ENCODE peak calls at places on chromosomes 7 and 10, in ten cellular contexts. L is heart right ventricle, P is esophagus squamous epithelium, S is fibroblast of the aortic adventitia, W is heart left ventricle, Q is astrocyte of the spinal cord, M is GM12878, V is AG09309, A is cardiac muscle cell, J is kidney epithelial cell. B is an unnamed sample.
A peak's percentile ranks its signal among the peaks of the same experiment; 100 is the strongest.

GRCh38 chr7:5597772-5598171 is 174.1 kb upstream of the TNRC18 start:
- DNase-seq in M (no peak), S (no peak), J (no peak), V (no peak), A (no peak), W (no peak), P (no peak), Q (peak; percentile 49), L (no peak), B (no peak)

GRCh38 chr7:66739953-66740301 is 606 bp upstream of the RABGEF1 start:
- DNase-seq in A (no peak), V (no peak), L (no peak), M (no peak), W (no peak), P (no peak), J (no peak), S (peak; percentile 12), Q (no peak), B (no peak)

GRCh38 chr10:12389154-12389734 is 39.9 kb downstream of the CAMK1D start:
- DNase-seq in A (no peak), P (no peak), W (peak; percentile 46), M (no peak), S (no peak), L (peak; percentile 13), V (no peak), Q (no peak), J (no peak), B (no peak)

GRCh38 chr7:103445228-103446020 is 583 bp downstream of the SLC26A5 start:
- DNase-seq in P (no peak), S (peak; percentile 4), M (no peak), W (no peak), L (no peak), J (no peak), A (peak; percentile 10), V (no peak), Q (no peak), B (no peak)

GRCh38 chr10:32372000-32372875 is 25.3 kb upstream of the EPC1 start:
- DNase-seq in M (no peak), P (no peak), S (no peak), V (no peak), A (no peak), W (no peak), Q (no peak), J (no peak), L (no peak), B (no peak)

GRCh38 chr7:106057962-106058901 is 53.9 kb downstream of the SYPL1 start:
- DNase-seq in Q (no peak), A (no peak), W (no peak), L (no peak), M (peak; percentile 88), J (no peak), S (no peak), V (no peak), P (peak; percentile 34), B (peak; percentile 98)

GRCh38 chr7:24665564-24666294 is 91.5 kb downstream of the GSDME start:
- DNase-seq in S (peak; percentile 79), A (peak; percentile 60), P (no peak), M (peak; percentile 27), J (no peak), V (no peak), W (no peak), L (peak; percentile 24), Q (peak; percentile 59), B (peak; percentile 61)

GRCh38 chr7:26100940-26101339 is 51.1 kb upstream of the NFE2L3 start:
- DNase-seq in J (no peak), A (no peak), S (no peak), P (no peak), Q (no peak), W (no peak), V (no peak), M (no peak), L (no peak), B (no peak)

GRCh38 chr10:131698232-131698631 is 202.6 kb upstream of the PPP2R2D start:
- DNase-seq in J (no peak), A (no peak), V (no peak), S (no peak), L (no peak), M (no peak), W (peak; percentile 2), P (no peak), Q (no peak), B (no peak)

GRCh38 chr7:85595639-85596268 is 408.9 kb upstream of the SEMA3D start:
- DNase-seq in J (no peak), P (no peak), A (peak; percentile 11), W (no peak), Q (peak; percentile 47), M (no peak), V (peak; percentile 3), L (no peak), S (peak; percentile 62), B (no peak)

GRCh38 chr10:13414855-13415254 is 66.8 kb upstream of the SEPHS1 start:
- DNase-seq in M (no peak), S (no peak), J (no peak), P (no peak), A (peak; percentile 14), L (no peak), W (no peak), Q (peak; percentile 16), V (no peak), B (peak; percentile 34)

GRCh38 chr10:130422366-130423324 is 286.5 kb downstream of the GLRX3 start:
- DNase-seq in S (no peak), M (no peak), J (no peak), Q (no peak), V (no peak), L (no peak), W (no peak), A (no peak), P (no peak), B (no peak)

DNA sequence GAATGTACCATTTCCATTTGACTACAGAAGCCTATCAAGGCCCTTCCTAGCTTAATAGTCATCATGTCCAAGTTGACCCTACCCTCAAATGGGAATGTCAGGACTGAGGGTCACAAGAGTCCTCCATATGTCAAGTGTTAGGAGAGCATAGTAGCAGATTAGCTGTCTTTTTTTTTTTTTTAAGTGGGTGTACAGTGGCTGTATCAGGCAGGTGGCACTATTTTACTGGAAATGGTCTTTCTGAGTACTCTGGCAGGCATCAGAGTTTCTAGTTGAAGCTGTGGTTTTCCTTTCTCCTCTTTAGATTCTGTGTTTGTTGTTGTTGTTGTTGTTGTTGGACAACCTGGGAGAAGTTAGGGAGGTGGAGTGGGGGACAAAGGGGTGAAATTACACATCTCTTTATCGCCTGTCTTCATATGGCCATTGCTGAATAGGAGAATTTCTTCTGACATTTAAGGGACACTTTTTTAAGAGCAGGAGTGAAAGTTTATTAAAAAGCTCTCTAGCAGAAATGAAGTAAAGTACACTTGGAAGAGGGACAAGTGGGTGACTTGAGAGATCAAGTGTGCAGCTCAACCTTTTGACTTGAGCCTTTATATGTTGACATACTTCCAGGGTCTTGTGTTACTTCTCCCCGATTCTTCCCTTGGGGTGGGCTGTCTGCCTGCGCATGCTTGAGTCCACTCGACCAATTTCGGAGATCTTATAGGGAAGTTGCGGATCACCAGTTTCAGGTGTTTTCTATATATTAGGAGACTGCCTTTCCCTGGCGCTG is 104.1 kb upstream of the FOXP2 start:
- DNase-seq in M (no peak), S (peak; percentile 2), Q (no peak), W (no peak), J (no peak), P (no peak), L (no peak), V (no peak), A (no peak), B (peak; percentile 5)
- TF ChIP-seq CTCF in M (no peak), S (no peak), Q (peak; percentile 11), W (no peak), J (no peak), P (no peak), L (no peak), V (peak; percentile 1), A (no peak), B (peak; percentile 21)

GRCh38 chr10:107425844-107426553 is 261.5 kb upstream of the SORCS1 start:
- DNase-seq in M (no peak), A (no peak), J (no peak), V (no peak), P (no peak), S (peak; percentile 2), L (no peak), Q (no peak), W (no peak), B (no peak)
- H3K4me3 ChIP-seq in M (peak overlapping the region; percentile 22), A (no peak overlapping the region), J (no peak overlapping the region), V (no peak overlapping the region), P (no peak overlapping the region), S (no peak overlapping the region), L (no peak overlapping the region), Q (no peak overlapping the region), W (no peak overlapping the region), B (no peak overlapping the region)

GRCh38 chr7:68176974-68177373 is 1180.3 kb downstream of the TYW1 start:
- DNase-seq in L (peak; percentile 52), A (peak; percentile 83), M (no peak), S (peak; percentile 14), Q (peak; percentile 46), V (peak; percentile 11), P (no peak), W (peak; percentile 28), J (no peak), B (peak; percentile 30)
- TF ChIP-seq CTCF in L (peak; percentile 79), A (peak; percentile 66), M (peak; percentile 11), S (peak; percentile 17), Q (peak; percentile 58), V (peak; percentile 44), P (no peak), W (peak; percentile 69), J (peak; percentile 69), B (peak; percentile 16)

GRCh38 chr7:94578615-94579014 is 69.0 kb downstream of the CASD1 start:
- DNase-seq in J (peak; percentile 7), P (no peak), S (no peak), Q (no peak), W (no peak), M (no peak), L (no peak), V (no peak), A (no peak), B (peak; percentile 24)

GRCh38 chr7:94575646-94576045 is 66.0 kb downstream of the CASD1 start:
- DNase-seq in L (no peak), J (no peak), W (no peak), S (no peak), Q (no peak), A (no peak), M (no peak), V (no peak), P (no peak), B (no peak)

GRCh38 chr7:94577357-94577756 is 67.7 kb downstream of the CASD1 start:
- DNase-seq in Q (no peak), S (no peak), M (no peak), A (no peak), J (no peak), P (no peak), V (no peak), W (no peak), L (no peak), B (no peak)

GRCh38 chr7:94580601-94581000 is 71.0 kb downstream of the CASD1 start:
- DNase-seq in M (no peak), V (no peak), S (peak; percentile 14), A (no peak), P (no peak), W (no peak), Q (peak; percentile 8), J (peak; percentile 21), L (no peak), B (peak; percentile 41)

DNA sequence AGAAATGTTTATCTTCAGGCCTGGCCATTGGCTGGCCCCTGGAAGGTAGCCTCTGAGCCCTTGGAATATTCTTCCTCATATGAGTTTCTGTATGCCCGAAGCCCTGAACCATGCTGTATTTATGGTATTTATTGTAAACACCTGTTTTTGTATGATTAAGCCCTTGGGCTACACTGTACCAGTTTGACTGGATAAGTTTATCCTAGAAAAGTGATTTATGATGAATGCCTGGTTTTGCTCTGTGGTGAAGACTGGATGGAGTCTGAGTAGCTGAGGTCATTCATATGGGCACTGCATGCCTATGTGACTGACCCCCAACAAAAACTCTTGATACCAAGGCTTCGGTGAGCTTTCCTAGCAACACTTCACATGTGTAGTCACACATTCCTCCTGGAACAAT is 66.7 kb downstream of the CASD1 start:
- DNase-seq in M (no peak), P (no peak), Q (no peak), V (no peak), W (no peak), A (no peak), J (no peak), S (no peak), L (no peak), B (no peak)
- H3K4me3 ChIP-seq in M (no peak overlapping the region), P (no peak overlapping the region), Q (no peak overlapping the region), V (no peak overlapping the region), W (no peak overlapping the region), A (no peak overlapping the region), J (no peak overlapping the region), S (no peak overlapping the region), L (no peak overlapping the region), B (no peak overlapping the region)